ENCODE peak calls at places on chromosome 3, in four cellular contexts. N is CD8-positive, alpha-beta T cell; S is hepatocyte; J is heart left ventricle. P is an unnamed sample.

GRCh38 chr3:87191641-87192040 is 35.5 kb upstream of the CHMP2B start:
- DNase-seq in N (no peak), J (no peak), S (no peak), P (no peak)

GRCh38 chr3:30613135-30613825 is 6.9 kb downstream of the TGFBR2 start:
- DNase-seq in S (no peak), J (no peak), N (no peak), P (no peak)

GRCh38 chr3:169581633-169582032 is 81.9 kb downstream of the MECOM start:
- DNase-seq in N (no peak), J (no peak), S (no peak), P (no peak)

GRCh38 chr3:42503957-42504333 is 1.5 kb downstream of the VIPR1 start:
- DNase-seq in J (no peak), S (no peak), N (no peak), P (no peak)

GRCh38 chr3:126348308-126348920 is 8.8 kb downstream of the KLF15 start:
- DNase-seq in J (peak; percentile 22), S (no peak), N (no peak), P (peak; percentile 12)

GRCh38 chr3:69231929-69232437 is 109.6 kb upstream of the LMOD3 start:
- DNase-seq in N (no peak), J (no peak), S (peak; percentile 60), P (no peak)

GRCh38 chr3:112293368-112294321 is at the start of gene SLC9C1:
- DNase-seq in S (peak; percentile 81), N (no peak), J (no peak), P (no peak)

GRCh38 chr3:54188176-54188791 is 65.9 kb downstream of the CACNA2D3 start:
- DNase-seq in J (no peak), S (peak; percentile 90), N (no peak), P (no peak)

GRCh38 chr3:156535798-156536197 is 19.1 kb downstream of the SSR3 start:
- DNase-seq in S (no peak), J (no peak), N (no peak), P (no peak)

GRCh38 chr3:160130950-160131349 is 94.3 kb upstream of the C3orf80 start:
- DNase-seq in J (no peak), N (no peak), S (no peak), P (peak; percentile 55)

GRCh38 chr3:126827121-126827520 is 123.1 kb downstream of the CHCHD6 start:
- DNase-seq in S (no peak), N (no peak), J (no peak), P (no peak)

GRCh38 chr3:49724586-49724985 is 835 bp upstream of the GMPPB start:
- DNase-seq in J (no peak), N (no peak), S (no peak), P (peak; percentile 34)

GRCh38 chr3:18344306-18345014 is 80.7 kb downstream of the SATB1 start:
- DNase-seq in S (no peak), N (no peak), J (no peak), P (no peak)

GRCh38 chr3:182124187-182124586 is 412.5 kb downstream of the SOX2 start:
- DNase-seq in J (no peak), S (no peak), N (no peak), P (no peak)

GRCh38 chr3:53049987-53050386 is 4.1 kb upstream of the SFMBT1 start:
- DNase-seq in S (no peak), J (no peak), N (no peak), P (no peak)

GRCh38 chr3:194369522-194370279 is at the start of gene LRRC15:
- DNase-seq in S (peak; percentile 63), N (no peak), J (peak; percentile 32), P (peak; percentile 35)

GRCh38 chr3:108381531-108381930 is 85.2 kb downstream of the HHLA2 start:
- DNase-seq in N (no peak), S (no peak), J (no peak), P (no peak)

GRCh38 chr3:192812736-192813383 is 85.5 kb upstream of the FGF12 start:
- DNase-seq in S (peak; percentile 72), N (no peak), J (no peak), P (no peak)

GRCh38 chr3:171018151-171018935 is 8.2 kb downstream of the SLC2A2 start:
- DNase-seq in J (no peak), N (no peak), S (peak; percentile 44), P (no peak)

GRCh38 chr3:52014613-52015012 is 18.9 kb upstream of the RPL29 start:
- DNase-seq in N (no peak), S (peak; percentile 40), J (no peak), P (no peak)

GRCh38 chr3:103949690-103950089 is 1417.0 kb upstream of the ALCAM start:
- DNase-seq in N (no peak), S (no peak), J (no peak), P (no peak)

GRCh38 chr3:139230391-139230790 is 113.4 kb upstream of the MRPS22 start:
- DNase-seq in N (no peak), S (no peak), J (no peak), P (no peak)

DNA sequence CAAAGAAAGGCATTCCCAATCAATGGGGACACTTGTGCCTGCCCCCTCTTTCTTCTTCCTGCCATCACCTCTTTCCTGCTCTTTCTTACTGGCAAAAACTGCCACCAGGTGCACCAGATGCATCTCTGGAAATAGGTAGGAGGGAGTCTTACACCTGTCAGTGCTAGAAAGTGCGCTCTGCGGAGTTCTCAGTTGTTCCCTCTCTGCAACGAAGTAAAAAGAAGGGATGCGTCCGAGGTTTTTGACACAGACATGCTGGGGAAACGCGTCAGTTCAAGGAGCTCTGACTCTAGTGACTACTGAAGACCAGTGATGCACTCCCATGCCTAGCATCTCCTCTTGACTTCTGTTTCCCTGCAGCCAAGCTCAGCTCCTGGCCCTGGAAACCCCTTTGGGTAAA is 766 bp upstream of the GRM7 start:
- DNase-seq in N (no peak), S (no peak), J (no peak), P (no peak)
- H3K27me3 ChIP-seq in N (no peaks in the 10 kb centered on the region), S (peaks cover 67% of the 10 kb centered on the region), J (peaks cover 56% of the 10 kb centered on the region), P (peaks cover 5% of the 10 kb centered on the region)

DNA sequence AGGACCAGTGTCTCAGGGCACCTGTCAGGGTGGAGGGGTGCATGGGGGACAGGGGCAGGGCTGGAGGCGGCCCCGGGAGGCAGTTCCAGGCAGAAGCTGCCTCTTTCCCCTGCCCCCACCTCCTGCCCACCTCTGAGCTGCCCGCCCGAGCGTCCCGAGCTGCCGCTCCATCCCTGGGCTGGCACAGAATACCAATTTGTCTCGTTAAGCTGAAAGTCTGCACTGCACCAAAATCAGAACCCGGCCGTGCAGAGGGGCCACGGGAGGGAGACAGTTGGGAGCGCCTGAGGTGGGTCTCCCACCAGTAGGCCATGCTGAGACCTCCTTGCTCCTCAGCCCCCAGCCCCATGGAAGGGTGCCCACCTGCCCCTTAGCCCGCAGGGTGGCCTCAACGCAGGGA is 1.3 kb upstream of the ATP2B2 start:
- DNase-seq in J (no peak), N (no peak), S (no peak), P (peak; percentile 70)
- H3K27me3 ChIP-seq in J (peaks cover 51% of the 10 kb centered on the region), N (no peaks in the 10 kb centered on the region), S (peaks cover 34% of the 10 kb centered on the region), P (peaks cover 18% of the 10 kb centered on the region)

GRCh38 chr3:110612045-110612444 is 459.6 kb upstream of the NECTIN3 start:
- DNase-seq in J (no peak), S (no peak), N (no peak), P (no peak)

GRCh38 chr3:110618512-110619226 is 452.9 kb upstream of the NECTIN3 start:
- DNase-seq in N (no peak), J (no peak), S (no peak), P (no peak)

GRCh38 chr3:110620118-110620517 is 451.5 kb upstream of the NECTIN3 start:
- DNase-seq in J (no peak), S (no peak), N (no peak), P (no peak)

GRCh38 chr3:110614181-110614580 is 457.4 kb upstream of the NECTIN3 start:
- DNase-seq in J (no peak), S (no peak), N (no peak), P (no peak)

GRCh38 chr3:110615454-110615853 is 456.2 kb upstream of the NECTIN3 start:
- DNase-seq in N (no peak), J (no peak), S (no peak), P (no peak)
- H3K27me3 ChIP-seq in N (no peaks in the 10 kb centered on the region), J (no peaks in the 10 kb centered on the region), S (no peaks in the 10 kb centered on the region), P (no peaks in the 10 kb centered on the region)

DNA sequence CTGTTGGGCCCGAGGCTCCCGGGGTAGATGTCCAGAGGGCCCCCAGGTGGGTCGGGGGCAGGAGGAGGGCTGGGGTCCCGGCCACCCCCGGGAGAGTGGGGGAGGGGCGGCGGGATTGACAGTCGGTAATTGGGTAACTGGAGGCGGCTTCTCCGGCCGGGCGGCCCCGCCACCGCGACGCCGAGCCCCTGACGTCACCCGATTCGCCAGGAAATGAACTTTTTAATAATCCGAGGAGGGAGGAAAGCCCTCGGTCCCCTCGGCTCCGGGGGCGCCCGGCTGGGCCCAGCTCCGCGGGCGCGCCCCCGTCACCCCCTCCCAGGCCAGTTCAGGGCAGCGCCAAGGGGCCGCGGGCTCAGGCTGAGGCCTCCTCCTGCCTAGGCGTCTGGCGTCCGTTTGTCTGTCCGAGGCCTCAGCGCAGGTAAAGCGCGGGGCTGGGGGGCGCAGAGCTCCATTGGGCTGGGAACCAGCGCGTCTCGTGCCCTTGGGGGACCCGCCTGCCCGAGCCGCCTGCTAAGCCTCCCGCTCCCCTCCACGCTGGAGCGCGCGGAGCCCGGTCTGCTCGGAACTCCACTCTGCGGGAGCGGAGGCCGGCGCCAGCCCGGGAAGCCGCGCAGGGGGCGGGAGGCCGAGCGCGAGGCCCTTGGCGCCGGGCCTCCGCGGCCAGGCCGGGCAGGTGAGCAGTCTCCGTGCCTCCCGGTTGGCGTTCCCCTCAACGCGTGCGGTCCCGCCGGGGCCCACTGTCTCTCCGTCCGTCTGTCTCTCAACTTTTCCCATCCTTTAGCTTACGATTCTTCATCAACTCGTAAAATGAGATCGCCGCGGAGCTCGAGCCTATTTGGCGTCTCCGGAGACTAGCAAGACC is 3.8 kb downstream of the GATA2 start:
- DNase-seq in N (no peak), S (peak; percentile 63), J (peak; percentile 77), P (peak; percentile 91)
- H3K27me3 ChIP-seq in N (peaks cover 78% of the 10 kb centered on the region), S (peaks cover 99% of the 10 kb centered on the region), J (peaks cover 89% of the 10 kb centered on the region), P (peaks cover 95% of the 10 kb centered on the region)

DNA sequence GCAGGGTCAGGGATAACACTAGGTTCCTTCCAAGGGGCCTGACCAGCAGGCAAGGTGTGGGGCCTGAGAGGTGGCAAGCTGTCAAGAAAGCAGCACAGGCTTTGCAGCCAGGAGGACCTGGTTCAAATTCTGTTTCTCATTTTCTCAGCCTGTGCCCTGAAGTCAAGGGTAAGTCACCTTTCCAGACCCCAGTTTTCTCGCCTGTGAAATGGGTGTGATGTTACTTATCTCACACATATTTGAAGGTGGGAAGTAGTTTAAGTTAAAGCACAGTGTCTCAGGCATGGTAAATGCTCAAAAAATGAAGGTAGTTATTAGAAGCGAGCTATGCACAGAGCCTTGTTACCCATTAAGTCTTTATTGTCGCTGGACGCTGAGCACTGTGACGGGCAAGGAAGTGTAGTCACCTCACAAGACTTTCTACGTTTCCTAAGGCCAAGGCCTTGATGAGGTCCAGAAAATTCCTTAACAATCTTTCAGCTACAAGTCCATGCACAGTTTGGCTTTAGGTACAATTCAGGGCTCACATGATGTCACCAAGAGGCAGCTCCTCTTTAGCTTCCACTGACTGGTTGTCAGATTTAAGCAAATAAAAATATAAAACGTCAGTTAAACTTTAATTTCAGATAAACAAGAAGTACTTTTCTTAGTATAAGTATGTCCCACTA is 522.6 kb upstream of the PROK2 start:
- DNase-seq in S (no peak), N (no peak), J (no peak), P (no peak)
- H3K27me3 ChIP-seq in S (no peaks in the 10 kb centered on the region), N (no peaks in the 10 kb centered on the region), J (no peaks in the 10 kb centered on the region), P (no peaks in the 10 kb centered on the region)

GRCh38 chr3:38067508-38068233 is 28.7 kb downstream of the DLEC1 start:
- DNase-seq in S (peak; percentile 54), J (no peak), N (no peak), P (no peak)

GRCh38 chr3:38059597-38059996 is 20.6 kb downstream of the DLEC1 start:
- DNase-seq in J (no peak), N (no peak), S (no peak), P (no peak)

GRCh38 chr3:38059148-38059547 is 20.1 kb downstream of the DLEC1 start:
- DNase-seq in J (no peak), N (no peak), S (no peak), P (no peak)

GRCh38 chr3:38062809-38063208 is 23.8 kb downstream of the DLEC1 start:
- DNase-seq in S (no peak), N (no peak), J (no peak), P (no peak)
- H3K27me3 ChIP-seq in S (no peaks in the 10 kb centered on the region), N (no peaks in the 10 kb centered on the region), J (no peaks in the 10 kb centered on the region), P (no peaks in the 10 kb centered on the region)